ENCODE peak calls at places on chromosomes 3 and 15, in five cellular contexts. Y is SK-N-SH, A is mammary epithelial cell, W is keratinocyte, C is pancreas. P is an unnamed sample. For H3K4me1, the result is how much of the 10 kb centered on the place peaks cover.

GRCh38 chr3:15601399-15602145 is at the start of the genes BTD and HACL1:
- DNase-seq in Y (peak), A (peak), W (peak), C (peak), P (peak)

GRCh38 chr3:135172191-135172869 is 377.3 kb downstream of the EPHB1 start:
- DNase-seq in Y (peak), A (no peak), W (no peak), C (no peak), P (no peak)

GRCh38 chr3:184314363-184314699 is at the start of gene EIF4G1:
- DNase-seq in Y (peak), A (peak), W (peak), C (peak), P (peak)

GRCh38 chr3:114214542-114215341 is 22.6 kb downstream of the ZNF80 start:
- DNase-seq in Y (no peak), A (no peak), W (no peak), C (no peak), P (no peak)

GRCh38 chr3:158992466-158992865 is 190.6 kb downstream of the MFSD1 start:
- DNase-seq in Y (no peak), A (no peak), W (no peak), C (no peak), P (no peak)

GRCh38 chr3:149514471-149514870 is 40.0 kb downstream of the TM4SF4 start:
- DNase-seq in Y (no peak), A (no peak), W (no peak), C (no peak), P (no peak)

GRCh38 chr3:188133219-188133618 is 20.7 kb upstream of the LPP start:
- DNase-seq in Y (no peak), A (peak), W (no peak), C (no peak), P (no peak)

GRCh38 chr3:105422645-105423044 is 55.9 kb downstream of the ALCAM start:
- DNase-seq in Y (no peak), A (no peak), W (no peak), C (no peak), P (no peak)

GRCh38 chr3:175410251-175410650 is 551.1 kb downstream of the NAALADL2 start:
- DNase-seq in Y (no peak), A (peak), W (no peak), C (no peak), P (no peak)

GRCh38 chr3:57062119-57062631 is 1.7 kb downstream of the SPATA12 start:
- DNase-seq in Y (no peak), A (no peak), W (no peak), C (no peak), P (peak)

GRCh38 chr3:23633261-23633960 is 172.3 kb upstream of the UBE2E1 start:
- DNase-seq in Y (peak), A (no peak), W (no peak), C (no peak), P (no peak)

GRCh38 chr3:146161725-146162047 is 702 bp upstream of the PLOD2 start:
- DNase-seq in Y (no peak), A (no peak), W (no peak), C (peak), P (peak)

GRCh38 chr3:117788086-117788485 is 1078.5 kb downstream of the TUSC7 start:
- DNase-seq in Y (no peak), A (no peak), W (no peak), C (no peak), P (no peak)

GRCh38 chr3:163721596-163721995 is 1356.7 kb downstream of the SI start:
- DNase-seq in Y (no peak), A (no peak), W (no peak), C (no peak), P (no peak)

GRCh38 chr15:100801256-100801900 is 78.3 kb upstream of the ALDH1A3 start:
- DNase-seq in Y (no peak), A (no peak), W (no peak), C (no peak), P (no peak)

GRCh38 chr3:108222813-108223307 is 636 bp upstream of the IFT57 start:
- DNase-seq in Y (no peak), A (no peak), W (no peak), C (no peak), P (no peak)

GRCh38 chr3:55620361-55621025 is 133.4 kb upstream of the WNT5A start:
- DNase-seq in Y (no peak), A (peak), W (peak), C (no peak), P (no peak)

GRCh38 chr3:53232641-53233377 is 23.0 kb downstream of the TKT start:
- DNase-seq in Y (peak), A (no peak), W (no peak), C (no peak), P (no peak)

GRCh38 chr3:190041333-190042041 is 79.2 kb downstream of the P3H2 start:
- DNase-seq in Y (no peak), A (no peak), W (no peak), C (no peak), P (no peak)

GRCh38 chr3:59731909-59732308 is 682.1 kb upstream of the CFAP20DC start:
- DNase-seq in Y (no peak), A (no peak), W (no peak), C (no peak), P (no peak)

GRCh38 chr15:22903961-22904534 is 65.6 kb downstream of the NIPA2 start:
- DNase-seq in Y (no peak), A (no peak), W (no peak), C (peak), P (peak)

GRCh38 chr3:143963946-143964345 is 7.7 kb upstream of the DIPK2A start:
- DNase-seq in Y (no peak), A (no peak), W (no peak), C (no peak), P (no peak)

GRCh38 chr3:12400795-12401194 is 83.5 kb upstream of the TSEN2 start:
- DNase-seq in Y (no peak), A (peak), W (no peak), C (no peak), P (no peak)

GRCh38 chr3:185063431-185063830 is 89.4 kb downstream of the C3orf70 start:
- DNase-seq in Y (no peak), A (no peak), W (no peak), C (no peak), P (no peak)

DNA sequence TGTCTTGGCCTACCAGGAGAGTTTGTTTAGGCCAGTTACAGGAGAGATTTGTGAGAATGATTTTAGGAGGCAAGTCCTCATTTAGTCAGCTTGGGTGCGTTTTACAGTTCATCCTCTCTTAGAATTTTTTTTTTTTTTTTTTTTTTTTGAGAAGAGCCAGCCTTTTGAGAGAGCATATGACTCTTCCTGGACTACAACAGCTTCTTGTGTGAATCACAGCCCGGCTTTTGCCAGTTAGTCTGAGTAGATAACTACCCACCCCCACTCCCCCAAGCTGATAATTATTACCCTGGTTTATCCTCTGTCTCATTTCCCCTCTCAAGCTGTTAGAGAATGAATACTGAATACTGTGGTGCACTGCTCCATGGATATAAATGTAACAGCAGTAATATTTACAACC is 7.8 kb downstream of the CHD2 start:
- DNase-seq in Y (no peak), A (peak), W (no peak), C (no peak), P (no peak)
- H3K27ac ChIP-seq in Y (peak), A (peak), W (peak), C (peak), P (peak)

DNA sequence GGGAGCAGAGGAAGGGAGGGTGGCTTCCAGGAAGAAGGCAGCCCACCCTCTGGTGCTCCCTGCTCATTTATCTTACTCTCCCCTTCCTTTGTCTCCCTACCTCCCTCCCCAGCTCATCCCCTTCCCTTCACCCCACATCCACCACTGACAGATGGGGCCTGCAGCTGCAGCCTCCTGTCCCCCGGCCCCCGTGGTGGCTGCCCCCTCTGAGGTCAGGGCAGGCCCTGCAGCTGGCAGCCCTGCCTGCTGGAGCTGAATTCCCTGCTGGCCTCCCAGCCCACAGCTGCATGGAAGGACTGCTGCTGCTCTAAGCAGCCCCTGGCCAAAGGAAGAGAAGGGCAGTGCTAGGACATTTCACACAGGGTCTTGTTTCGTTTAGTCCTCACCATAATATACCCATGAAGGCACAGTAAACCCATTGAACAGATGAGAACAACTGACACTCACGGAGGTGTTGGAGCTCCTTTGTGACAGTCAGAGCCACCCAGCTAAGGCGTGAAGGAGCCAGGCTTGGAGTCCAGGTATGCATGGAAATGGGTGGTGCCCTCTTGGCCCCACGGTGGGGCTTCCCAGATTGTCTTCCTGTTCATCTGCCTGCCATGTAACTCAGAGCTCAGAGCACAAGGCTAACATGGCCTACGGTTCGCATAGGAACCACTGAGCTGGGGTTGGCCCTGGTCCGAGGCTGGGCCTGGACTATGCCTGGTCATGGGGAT is 121.7 kb upstream of the PRR20G start:
- DNase-seq in Y (peak), A (no peak), W (no peak), C (no peak), P (no peak)
- H3K4me1 ChIP-seq in Y (under half), A (under half), W (under half), C (under half), P (under half)

DNA sequence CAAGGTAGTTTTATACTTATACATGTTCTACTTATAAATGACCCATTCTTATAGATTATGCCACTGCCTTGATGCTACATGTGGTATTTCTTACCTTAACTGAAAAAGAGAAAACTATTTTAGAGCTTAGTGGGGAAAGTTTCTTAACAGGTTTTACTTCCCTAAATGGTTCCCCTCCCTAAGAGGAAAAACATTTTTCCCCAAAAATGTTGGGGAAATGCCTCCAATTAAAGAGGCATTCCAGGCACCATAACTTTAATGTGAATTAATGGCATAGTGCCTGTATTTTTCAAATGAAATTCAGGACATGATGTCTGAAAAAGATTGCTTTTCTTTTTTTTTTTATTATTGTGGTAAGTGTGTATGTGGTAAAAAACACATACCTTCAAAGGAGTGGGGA is 22.6 kb downstream of the GOLM2 start:
- DNase-seq in Y (no peak), A (no peak), W (no peak), C (no peak), P (no peak)
- H3K4me3 ChIP-seq in Y (no peak), A (no peak), W (no peak), C (no peak), P (no peak)

GRCh38 chr3:129176051-129176450 is 7.6 kb downstream of the CNBP start:
- DNase-seq in Y (no peak), A (no peak), W (no peak), C (no peak), P (no peak)
- H3K27ac ChIP-seq in Y (no peak), A (no peak), W (no peak), C (no peak), P (no peak)

DNA sequence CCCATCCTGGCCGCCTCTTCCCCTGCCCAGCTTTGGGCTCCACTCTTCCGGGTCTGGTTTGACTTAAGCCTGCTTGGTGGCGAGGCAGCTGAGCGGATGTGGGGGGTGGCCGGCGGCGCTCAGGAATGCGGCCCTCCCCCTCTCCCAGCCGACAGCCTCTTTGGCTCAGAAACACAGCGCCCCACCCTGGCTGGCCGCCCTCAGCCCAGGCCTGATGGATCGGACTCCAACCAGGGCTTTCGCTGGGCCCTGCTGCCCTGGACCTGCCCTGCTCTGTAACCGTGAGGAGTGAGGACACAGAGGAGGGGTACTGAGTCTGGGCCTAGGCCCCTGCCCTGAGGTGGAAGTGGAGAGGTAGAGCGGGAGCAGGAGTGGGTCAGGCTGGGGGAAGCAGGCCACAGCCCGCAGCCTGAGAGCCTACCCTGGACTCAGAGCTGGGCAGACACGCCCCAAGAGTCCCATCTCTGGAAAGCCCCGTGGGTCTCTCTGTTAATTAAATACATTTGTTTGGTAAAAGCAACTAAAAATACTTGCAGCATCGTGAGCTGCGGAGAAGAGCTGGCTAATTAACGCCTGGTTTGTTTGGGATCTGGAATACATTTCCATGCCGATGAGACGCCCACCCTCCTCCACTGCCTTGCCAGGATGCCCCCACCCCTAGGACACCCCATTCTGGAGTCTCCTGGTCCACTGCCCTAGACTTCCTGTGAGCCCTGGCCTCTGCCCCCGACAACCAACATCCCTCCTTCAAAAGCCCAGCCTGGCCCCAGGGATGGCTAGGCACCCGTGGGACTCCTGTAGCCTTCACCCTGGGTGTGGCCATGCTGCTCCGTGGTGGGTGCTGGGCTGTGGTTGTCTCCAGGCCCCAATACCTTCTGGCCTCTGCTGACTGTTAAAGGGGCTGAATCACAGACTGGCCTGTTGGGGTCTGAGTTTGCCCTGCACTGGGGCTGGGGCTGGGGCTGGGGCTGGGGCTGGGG is 19.6 kb downstream of the PLXNA1 start:
- DNase-seq in Y (peak), A (peak), W (no peak), C (peak), P (peak)
- H3K4me1 ChIP-seq in Y (under half), A (half or more), W (under half), C (under half), P (under half)

GRCh38 chr3:151091685-151092352 is 6.4 kb downstream of the MED12L start:
- DNase-seq in Y (no peak), A (no peak), W (no peak), C (no peak), P (no peak)
- H3K4me3 ChIP-seq in Y (no peak), A (no peak), W (no peak), C (no peak), P (no peak)

GRCh38 chr3:129827765-129828164 is 65.7 kb downstream of the TMCC1 start:
- DNase-seq in Y (no peak), A (no peak), W (no peak), C (no peak), P (peak)
- H3K27ac ChIP-seq in Y (no peak), A (no peak), W (no peak), C (no peak), P (no peak)

DNA sequence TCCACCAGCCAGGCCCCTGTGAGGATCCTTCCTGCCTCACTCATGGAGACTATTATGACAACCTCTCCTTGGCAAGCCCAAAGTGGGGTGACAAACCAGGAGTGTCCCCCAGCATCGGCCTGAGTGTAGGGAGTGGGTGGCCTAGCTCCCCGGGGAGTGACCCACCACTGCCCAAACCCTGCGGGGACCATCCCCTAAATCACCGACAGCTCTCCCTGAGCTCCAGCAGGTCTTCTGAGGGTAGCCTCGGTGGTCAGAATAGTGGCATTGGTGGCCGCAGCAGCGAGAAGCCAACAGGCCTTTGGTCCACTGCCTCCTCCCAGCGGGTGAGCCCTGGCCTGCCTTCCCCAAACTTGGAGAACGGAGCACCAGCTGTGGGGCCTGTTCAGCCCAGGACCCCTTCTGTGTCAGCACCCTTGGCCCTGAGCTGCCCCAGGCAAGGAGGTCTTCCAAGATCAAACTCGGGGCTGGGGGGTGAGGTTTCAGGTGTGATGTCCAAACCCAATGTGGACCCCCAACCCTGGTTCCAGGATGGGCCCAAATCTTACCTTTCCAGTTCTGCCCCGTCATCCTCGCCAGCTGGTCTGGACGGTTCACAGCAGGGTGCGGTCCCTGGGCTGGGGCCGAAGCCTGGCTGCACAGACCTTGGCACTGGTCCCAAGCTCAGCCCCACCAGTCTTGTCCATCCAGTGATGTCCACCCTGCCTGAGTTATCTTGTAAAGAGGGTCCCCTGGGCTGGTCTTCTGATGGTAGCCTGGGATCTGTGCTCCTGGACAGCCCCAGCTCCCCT is 1.0 kb downstream of the LIMD1 start:
- DNase-seq in Y (peak), A (no peak), W (no peak), C (no peak), P (peak)
- H3K4me1 ChIP-seq in Y (under half), A (under half), W (half or more), C (under half), P (half or more)

GRCh38 chr15:89379423-89379735 is 44.8 kb upstream of the POLG start:
- DNase-seq in Y (no peak), A (no peak), W (no peak), C (no peak), P (no peak)
- H3K4me3 ChIP-seq in Y (no peak), A (no peak), W (no peak), C (no peak), P (peak)

GRCh38 chr3:22606938-22607337 is 596.2 kb upstream of the UBE2E2 start:
- DNase-seq in Y (no peak), A (peak), W (peak), C (no peak), P (no peak)
- H3K27ac ChIP-seq in Y (no peak), A (no peak), W (no peak), C (no peak), P (no peak)

P was measured in transverse colon.